ENCODE peak calls at places on chromosomes 12 and 14, in four cellular contexts. E is HCT116, D is K562, P is endothelial cell of umbilical vein. V is an unnamed sample.

GRCh38 chr12:41026151-41026550 is 162.0 kb upstream of the PDZRN4 start:
- DNase-seq in E (no peak), D (no peak), P (no peak), V (no peak)

GRCh38 chr14:81169711-81170103 is 51.1 kb downstream of the GTF2A1 start:
- DNase-seq in E (no peak), D (no peak), P (peak; percentile 38), V (peak; percentile 46)

GRCh38 chr12:12441891-12442461 is 85.1 kb downstream of the BORCS5 start:
- DNase-seq in E (no peak), D (peak; percentile 52), P (no peak), V (peak; percentile 49)

GRCh38 chr14:75470238-75470797 is 42.5 kb downstream of the JDP2 start:
- DNase-seq in E (no peak), D (no peak), P (no peak), V (no peak)

GRCh38 chr14:20657216-20658211 is 16.0 kb upstream of the OR6S1 start:
- DNase-seq in E (peak; percentile 96), D (peak; percentile 48), P (no peak), V (no peak)

GRCh38 chr12:13749380-13749779 is 232.0 kb downstream of the GRIN2B start:
- DNase-seq in E (no peak), D (no peak), P (no peak), V (no peak)

GRCh38 chr12:124386059-124386458 is 91.2 kb downstream of the RFLNA start:
- DNase-seq in E (no peak), D (no peak), P (no peak), V (no peak)

GRCh38 chr12:131912526-131913274 is 16.4 kb upstream of the PUS1 start:
- DNase-seq in E (peak; percentile 57), D (no peak), P (peak; percentile 85), V (peak; percentile 54)

GRCh38 chr12:55703288-55703687 is 4.4 kb downstream of the ITGA7 start:
- DNase-seq in E (no peak), D (no peak), P (no peak), V (no peak)
- TF ChIP-seq MAX in E (no peak), D (no peak), P (no peak), V (no peak)

GRCh38 chr12:76137611-76138010 is 53.1 kb upstream of the NAP1L1 start:
- DNase-seq in E (no peak), D (no peak), P (no peak), V (no peak)

GRCh38 chr12:76138656-76139055 is 54.2 kb upstream of the NAP1L1 start:
- DNase-seq in E (no peak), D (no peak), P (no peak), V (no peak)

DNA sequence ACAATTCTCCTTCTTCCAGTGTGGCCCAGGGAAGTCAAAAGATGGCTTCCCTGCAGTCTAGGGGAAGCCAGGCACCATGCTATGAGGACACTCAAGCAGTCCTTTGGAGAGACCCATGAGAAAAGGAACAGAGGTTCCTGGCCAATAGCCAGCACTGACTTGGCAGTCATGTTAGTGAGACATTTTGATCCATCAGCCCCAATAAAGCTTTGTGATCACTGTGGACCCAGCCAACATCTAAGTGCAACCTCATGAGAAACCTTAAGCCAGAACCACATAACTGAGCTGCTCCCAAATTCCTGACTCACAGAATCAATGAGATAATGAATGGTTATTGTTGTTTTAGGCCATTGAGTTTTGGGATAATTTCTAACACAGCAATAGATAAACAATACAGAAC is 51.0 kb upstream of the NAP1L1 start:
- DNase-seq in E (no peak), D (no peak), P (no peak), V (no peak)
- TF ChIP-seq POLR2A in E (no peak), D (no peak), P (no peak), V (no peak)

GRCh38 chr12:96196781-96197180 is 2.6 kb downstream of the ELK3 start:
- DNase-seq in E (no peak), D (no peak), P (peak; percentile 59), V (no peak)
- TF ChIP-seq MAX in E (peak; percentile 15), D (no peak), P (no peak), V (no peak)

DNA sequence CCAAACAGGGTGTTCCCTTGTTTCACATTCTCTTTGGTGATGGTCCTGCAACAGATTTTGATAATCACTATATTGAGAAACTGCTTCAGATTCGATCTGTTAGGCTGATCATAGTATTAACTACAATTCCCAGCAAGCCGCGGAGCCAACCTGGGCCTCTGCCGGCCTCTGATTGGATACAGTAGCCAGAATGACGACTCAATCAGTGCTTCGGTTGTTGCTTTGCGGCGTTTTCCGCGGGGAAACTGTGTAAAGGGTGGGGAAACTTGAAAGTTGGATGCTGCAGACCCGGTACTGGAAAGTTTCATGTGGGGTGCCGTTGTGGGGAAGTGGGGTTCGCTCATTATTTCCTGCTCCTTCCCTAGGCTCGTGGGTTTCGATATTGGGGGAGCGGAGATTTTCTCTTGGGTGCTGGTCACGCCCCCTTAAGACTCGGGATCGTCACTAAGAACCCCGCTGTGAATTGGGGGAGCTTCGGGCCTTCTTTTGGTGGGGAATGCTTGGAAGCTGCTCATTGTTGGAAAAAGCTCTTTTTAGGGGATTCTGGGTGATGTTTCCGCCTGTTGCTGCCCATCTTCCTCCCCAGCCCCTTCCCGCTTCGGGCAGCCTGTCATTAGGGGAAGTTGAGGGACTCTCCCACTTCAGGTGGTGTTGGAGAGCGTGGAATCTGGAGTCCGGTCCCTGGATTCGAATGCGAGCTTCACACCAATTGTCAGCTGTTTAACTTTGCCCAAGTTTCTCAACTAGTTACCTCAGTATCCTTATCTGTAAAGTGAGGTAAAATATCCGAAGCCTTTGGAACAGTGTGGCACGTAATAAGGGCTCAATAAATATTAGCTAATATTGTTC is at the start of gene RAD51B:
- DNase-seq in E (peak; percentile 75), D (peak; percentile 92), P (peak; percentile 91), V (peak; percentile 85)
- TF ChIP-seq POLR2A in E (no peak), D (peak; percentile 57), P (peak; percentile 51), V (peak; percentile 46)

DNA sequence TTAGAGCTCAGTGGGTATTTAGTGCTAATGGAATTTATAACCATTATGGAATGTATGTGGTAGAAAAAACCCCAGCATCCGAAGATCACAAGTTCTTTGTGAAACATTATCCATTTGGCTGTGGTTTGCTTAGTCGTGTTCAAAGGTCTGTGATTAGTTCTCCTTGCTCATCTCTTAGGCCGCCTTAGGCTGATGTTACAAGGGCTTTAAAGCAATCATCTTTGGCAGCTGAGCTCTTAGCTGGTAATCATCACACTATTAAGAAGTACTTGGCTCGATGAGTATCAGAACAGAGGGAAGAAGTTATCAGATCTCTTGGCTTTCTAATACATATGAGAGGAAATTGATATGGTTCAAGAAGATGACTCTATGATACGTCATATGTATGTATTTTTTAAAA is 124.1 kb upstream of the E2F7 start:
- DNase-seq in E (no peak), D (no peak), P (no peak), V (no peak)
- TF ChIP-seq MAX in E (no peak), D (no peak), P (no peak), V (no peak)

DNA sequence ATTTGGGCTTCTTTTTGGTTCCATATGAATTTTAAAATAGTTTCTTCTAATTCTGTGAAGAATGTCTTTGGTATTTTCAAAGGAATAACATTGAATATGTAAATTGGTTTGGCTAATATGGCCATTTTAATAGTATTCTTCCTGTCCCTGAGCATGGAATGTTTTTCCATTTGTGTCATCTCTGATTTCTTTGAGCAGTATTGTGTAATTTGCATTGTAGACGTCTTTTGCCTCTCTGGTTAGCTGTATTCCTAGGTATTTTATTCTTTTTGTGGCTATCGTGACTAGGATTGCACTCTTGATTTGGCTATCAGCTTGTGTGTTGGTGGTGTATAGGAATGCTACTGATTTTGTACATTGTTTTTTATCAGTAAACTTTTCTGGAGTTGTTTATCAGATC is 601.9 kb downstream of the SNAPC1 start:
- DNase-seq in E (no peak), D (no peak), P (no peak), V (no peak)
- TF ChIP-seq POLR2A in E (no peak), D (no peak), P (no peak), V (no peak)